ENCODE peak calls at places on chromosomes 12 and 14, in five cellular contexts. P is PC-3, J is IMR-90, A is MM.1S, S is kidney. M is an unnamed sample.

GRCh38 chr12:3651585-3652424 is 101.1 kb downstream of the CRACR2A start:
- DNase-seq in P (no peak), J (no peak), A (no peak), S (no peak), M (no peak)

GRCh38 chr12:74415633-74416032 is 122.0 kb upstream of the ATXN7L3B start:
- DNase-seq in P (peak; percentile 61), J (peak; percentile 17), A (peak; percentile 53), S (no peak), M (peak; percentile 37)

GRCh38 chr14:67491285-67491684 is 2.8 kb upstream of the TMEM229B start:
- DNase-seq in P (no peak), J (no peak), A (no peak), S (peak; percentile 6), M (no peak)

GRCh38 chr12:90839340-90839739 is 115.6 kb downstream of the CCER1 start:
- DNase-seq in P (no peak), J (no peak), A (no peak), S (no peak), M (no peak)

GRCh38 chr12:42222724-42223123 is 15.3 kb downstream of the YAF2 start:
- DNase-seq in P (no peak), J (no peak), A (no peak), S (no peak), M (no peak)

GRCh38 chr12:122862110-122862634 is 26.9 kb downstream of the HIP1R start:
- DNase-seq in P (no peak), J (no peak), A (no peak), S (peak; percentile 66), M (no peak)

GRCh38 chr12:1920971-1921370 is 2.5 kb upstream of the CACNA2D4 start:
- DNase-seq in P (no peak), J (no peak), A (no peak), S (no peak), M (no peak)

GRCh38 chr14:74161526-74162158 is 76.9 kb downstream of the LIN52 start:
- DNase-seq in P (no peak), J (no peak), A (no peak), S (no peak), M (no peak)

GRCh38 chr14:71029236-71029781 is 122.0 kb downstream of the PCNX1 start:
- DNase-seq in P (no peak), J (no peak), A (no peak), S (no peak), M (no peak)

GRCh38 chr14:74257078-74257987 is 18.1 kb downstream of the VSX2 start:
- DNase-seq in P (peak; percentile 61), J (peak; percentile 8), A (peak; percentile 14), S (no peak), M (no peak)

GRCh38 chr12:7289743-7290142 is 14.1 kb upstream of the ACSM4 start:
- DNase-seq in P (peak; percentile 6), J (no peak), A (no peak), S (no peak), M (no peak)

GRCh38 chr12:42332301-42332894 is 6.4 kb downstream of the PPHLN1 start:
- DNase-seq in P (peak; percentile 67), J (peak; percentile 51), A (peak; percentile 59), S (no peak), M (peak; percentile 34)

GRCh38 chr14:25396128-25396527 is 346.2 kb upstream of the STXBP6 start:
- DNase-seq in P (no peak), J (no peak), A (peak; percentile 30), S (no peak), M (no peak)

GRCh38 chr14:74394549-74394948 is 31.5 kb downstream of the SYNDIG1L start:
- DNase-seq in P (no peak), J (no peak), A (no peak), S (no peak), M (no peak)

GRCh38 chr14:74488788-74489397 is 4.2 kb downstream of the NPC2 start:
- DNase-seq in P (peak; percentile 93), J (peak; percentile 67), A (peak; percentile 47), S (no peak), M (no peak)

GRCh38 chr14:104800600-104801283 is at the start of gene ZBTB42:
- DNase-seq in P (peak; percentile 91), J (peak; percentile 48), A (peak; percentile 63), S (peak; percentile 93), M (no peak)

GRCh38 chr12:132144115-132145071 is at the start of the genes DDX51 and NOC4L:
- DNase-seq in P (peak; percentile 97), J (peak; percentile 93), A (peak; percentile 87), S (peak; percentile 98), M (peak; percentile 37)

GRCh38 chr12:25590021-25590721 is 37.1 kb upstream of the LMNTD1 start:
- DNase-seq in P (no peak), J (no peak), A (no peak), S (no peak), M (no peak)

GRCh38 chr14:44204061-44204815 is 302.8 kb downstream of the FSCB start:
- DNase-seq in P (no peak), J (no peak), A (no peak), S (no peak), M (no peak)

GRCh38 chr12:32446306-32447119 is 47.2 kb downstream of the FGD4 start:
- DNase-seq in P (no peak), J (no peak), A (no peak), S (no peak), M (no peak)

GRCh38 chr12:96051756-96052155 is 16.4 kb upstream of the LTA4H start:
- DNase-seq in P (no peak), J (no peak), A (no peak), S (no peak), M (no peak)

GRCh38 chr12:114903394-114903748 is 219.4 kb upstream of the TBX3 start:
- DNase-seq in P (peak; percentile 69), J (peak; percentile 72), A (no peak), S (no peak), M (no peak)

GRCh38 chr12:106078358-106079025 is 60.3 kb downstream of the NUAK1 start:
- DNase-seq in P (peak; percentile 69), J (peak; percentile 64), A (no peak), S (peak; percentile 81), M (no peak)

GRCh38 chr12:106080786-106081185 is 58.0 kb downstream of the NUAK1 start:
- DNase-seq in P (no peak), J (no peak), A (no peak), S (no peak), M (peak; percentile 16)

GRCh38 chr12:106081606-106082005 is 57.1 kb downstream of the NUAK1 start:
- DNase-seq in P (no peak), J (peak; percentile 55), A (no peak), S (no peak), M (no peak)

GRCh38 chr12:106079148-106079738 is 59.5 kb downstream of the NUAK1 start:
- DNase-seq in P (no peak), J (no peak), A (no peak), S (no peak), M (no peak)

GRCh38 chr12:106080111-106080732 is 58.5 kb downstream of the NUAK1 start:
- DNase-seq in P (no peak), J (peak; percentile 64), A (no peak), S (no peak), M (peak; percentile 24)
- H3K27ac ChIP-seq in P (no peak overlapping the region), J (peak overlapping the region; percentile 51), A (no peak overlapping the region), S (peak overlapping the region; percentile 68), M (peak overlapping the region; percentile 95)

GRCh38 chr12:116691636-116692035 is 46.2 kb downstream of the SPRING1 start:
- DNase-seq in P (no peak), J (no peak), A (no peak), S (no peak), M (no peak)

GRCh38 chr12:116687888-116688287 is 50.0 kb downstream of the SPRING1 start:
- DNase-seq in P (peak; percentile 42), J (no peak), A (no peak), S (peak; percentile 79), M (no peak)

GRCh38 chr12:116690016-116690709 is 47.7 kb downstream of the SPRING1 start:
- DNase-seq in P (no peak), J (no peak), A (no peak), S (no peak), M (no peak)

GRCh38 chr12:116691205-116691604 is 46.7 kb downstream of the SPRING1 start:
- DNase-seq in P (no peak), J (no peak), A (no peak), S (no peak), M (no peak)

DNA sequence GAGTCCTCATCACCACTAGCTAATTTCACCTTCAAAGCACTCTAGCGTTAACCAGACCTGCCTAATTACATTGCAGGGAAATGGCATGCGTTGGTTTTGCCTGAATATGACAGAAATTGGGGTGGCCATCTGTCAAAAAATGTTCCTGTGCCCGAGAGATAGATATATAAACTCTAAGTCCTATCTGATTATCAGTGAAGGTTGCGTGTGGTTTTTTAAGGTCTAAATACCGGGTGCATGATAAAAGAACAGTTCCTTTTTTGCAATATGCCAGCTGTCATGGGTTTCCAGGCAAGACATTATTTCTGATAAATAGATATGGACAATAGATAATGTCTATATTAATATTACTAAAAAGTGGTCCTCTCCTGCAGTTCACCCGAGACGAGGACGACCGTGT is 48.3 kb downstream of the SPRING1 start:
- DNase-seq in P (no peak), J (no peak), A (no peak), S (no peak), M (no peak)
- H3K9ac ChIP-seq in P (no peak overlapping the region), J (no peak overlapping the region), A (no peak overlapping the region), S (no peak overlapping the region), M (no peak overlapping the region)

DNA sequence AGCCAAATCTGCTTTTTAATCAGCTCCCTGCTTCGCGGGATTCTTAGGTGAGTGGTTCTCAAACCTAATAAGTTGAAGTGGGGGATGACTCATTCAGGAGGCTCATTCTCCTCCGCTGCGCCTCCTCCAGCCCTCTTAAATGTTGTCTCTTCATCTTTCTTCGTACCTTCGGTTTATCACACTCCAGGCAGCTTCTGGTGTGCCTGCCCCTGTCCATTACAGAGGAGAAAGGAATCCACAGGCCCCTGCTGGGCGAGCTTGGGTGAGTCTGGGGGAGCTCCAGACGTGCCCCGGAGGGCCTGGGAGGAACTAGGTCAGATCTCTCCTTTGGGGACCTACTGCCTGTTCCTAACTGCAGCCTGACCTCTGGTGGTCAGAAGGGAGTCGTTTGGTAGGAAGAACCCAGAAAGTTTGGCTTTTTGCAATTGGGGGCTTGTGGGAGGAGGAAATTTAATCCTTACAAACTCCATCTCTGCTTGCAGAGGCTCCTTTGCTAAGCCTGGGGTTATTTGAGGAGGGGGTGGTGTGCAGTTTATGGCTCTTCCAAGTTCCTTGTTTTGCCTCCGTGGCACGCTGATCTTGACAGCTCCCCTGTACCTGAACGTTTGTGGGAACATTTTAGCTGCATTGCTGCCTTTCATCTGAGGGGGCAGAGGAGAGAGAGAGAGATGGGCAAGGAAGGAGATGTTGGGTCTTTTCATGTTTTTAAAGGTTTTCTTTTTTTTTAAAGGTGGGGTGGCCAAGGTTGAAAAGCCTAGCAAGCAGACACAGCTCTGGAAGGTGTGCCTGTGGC is 84.1 kb upstream of the GNG2 start:
- DNase-seq in P (peak; percentile 82), J (peak; percentile 68), A (peak; percentile 40), S (no peak), M (no peak)
- H3K4me3 ChIP-seq in P (peak overlapping the region; percentile 73), J (no peak overlapping the region), A (no peak overlapping the region), S (no peak overlapping the region), M (no peak overlapping the region)

DNA sequence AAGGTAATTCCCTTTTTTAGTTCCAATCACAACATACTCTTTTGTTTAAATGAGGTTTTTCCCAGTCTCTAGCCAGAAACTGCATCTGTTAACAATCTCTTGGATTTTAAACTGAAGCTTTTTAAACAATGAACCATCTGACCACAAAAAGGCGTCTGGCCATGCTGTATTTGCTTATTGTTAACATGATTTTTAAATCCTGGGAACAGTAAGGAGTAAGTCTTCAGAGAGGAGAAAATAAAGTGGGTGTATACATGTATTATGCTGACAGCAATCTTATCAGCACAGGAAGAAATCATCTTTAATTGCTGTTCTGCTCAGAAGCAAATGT is 106.2 kb downstream of the DAAM1 start:
- DNase-seq in P (peak; percentile 40), J (peak; percentile 80), A (no peak), S (no peak), M (no peak)
- H3K27ac ChIP-seq in P (no peak overlapping the region), J (no peak overlapping the region), A (no peak overlapping the region), S (no peak overlapping the region), M (no peak overlapping the region)